ENCODE peak calls at places on chromosome 21, in five cellular contexts. One of them, this sample, is unnamed.
A peak's percentile ranks its signal among the peaks of the same experiment; 100 is the strongest.

GRCh38 chr21:38956791-38957571 is 151.3 kb downstream of the ETS2 start:
- DNase-seq in stimulated activated CD4-positive, alpha-beta T cell treated with anti-CD3 and anti-CD28 coated beads, Interleukin-15, amount 100 ng/mL, for 48 hours: no peak
- DNase-seq in H9: no peak
- DNase-seq in neuronal stem cell: no peak
- DNase-seq in A549: no peak
- DNase-seq in this sample: no peak

GRCh38 chr21:35827004-35827403 is 233.3 kb downstream of the SETD4 start:
- DNase-seq in stimulated activated CD4-positive, alpha-beta T cell treated with anti-CD3 and anti-CD28 coated beads, Interleukin-15, amount 100 ng/mL, for 48 hours: no peak
- DNase-seq in H9: no peak
- DNase-seq in neuronal stem cell: no peak
- DNase-seq in A549: no peak
- DNase-seq in this sample: no peak

GRCh38 chr21:41831453-41831831 is 47.7 kb downstream of the PRDM15 start:
- DNase-seq in stimulated activated CD4-positive, alpha-beta T cell treated with anti-CD3 and anti-CD28 coated beads, Interleukin-15, amount 100 ng/mL, for 48 hours: no peak
- DNase-seq in H9: no peak
- DNase-seq in neuronal stem cell: no peak
- DNase-seq in A549: no peak
- DNase-seq in this sample: no peak

GRCh38 chr21:43919871-43920801 is 55.1 kb downstream of the AGPAT3 start:
- DNase-seq in stimulated activated CD4-positive, alpha-beta T cell treated with anti-CD3 and anti-CD28 coated beads, Interleukin-15, amount 100 ng/mL, for 48 hours: no peak
- DNase-seq in H9: no peak
- DNase-seq in neuronal stem cell: no peak
- DNase-seq in A549: no peak
- DNase-seq in this sample: peak; percentile 57

GRCh38 chr21:32523463-32523862 is 61.9 kb downstream of the TCP10L start:
- DNase-seq in stimulated activated CD4-positive, alpha-beta T cell treated with anti-CD3 and anti-CD28 coated beads, Interleukin-15, amount 100 ng/mL, for 48 hours: no peak
- DNase-seq in H9: no peak
- DNase-seq in neuronal stem cell: no peak
- DNase-seq in A549: no peak
- DNase-seq in this sample: no peak

GRCh38 chr21:35350965-35351364 is 301.9 kb upstream of the RUNX1 start:
- DNase-seq in stimulated activated CD4-positive, alpha-beta T cell treated with anti-CD3 and anti-CD28 coated beads, Interleukin-15, amount 100 ng/mL, for 48 hours: no peak
- DNase-seq in H9: no peak
- DNase-seq in neuronal stem cell: no peak
- DNase-seq in A549: no peak
- DNase-seq in this sample: no peak

GRCh38 chr21:32349333-32349944 is 43.4 kb downstream of the URB1 start:
- DNase-seq in stimulated activated CD4-positive, alpha-beta T cell treated with anti-CD3 and anti-CD28 coated beads, Interleukin-15, amount 100 ng/mL, for 48 hours: no peak
- DNase-seq in H9: no peak
- DNase-seq in neuronal stem cell: no peak
- DNase-seq in A549: no peak
- DNase-seq in this sample: no peak

GRCh38 chr21:27572681-27573080 is 605.8 kb upstream of the ADAMTS5 start:
- DNase-seq in stimulated activated CD4-positive, alpha-beta T cell treated with anti-CD3 and anti-CD28 coated beads, Interleukin-15, amount 100 ng/mL, for 48 hours: no peak
- DNase-seq in H9: no peak
- DNase-seq in neuronal stem cell: no peak
- DNase-seq in A549: no peak
- DNase-seq in this sample: no peak

GRCh38 chr21:16535100-16535418 is 805.3 kb downstream of the USP25 start:
- DNase-seq in stimulated activated CD4-positive, alpha-beta T cell treated with anti-CD3 and anti-CD28 coated beads, Interleukin-15, amount 100 ng/mL, for 48 hours: no peak
- DNase-seq in H9: no peak
- DNase-seq in neuronal stem cell: no peak
- DNase-seq in A549: peak; percentile 82
- DNase-seq in this sample: no peak

GRCh38 chr21:44079846-44080245 is 27.4 kb upstream of the PWP2 start:
- DNase-seq in stimulated activated CD4-positive, alpha-beta T cell treated with anti-CD3 and anti-CD28 coated beads, Interleukin-15, amount 100 ng/mL, for 48 hours: no peak
- DNase-seq in H9: no peak
- DNase-seq in neuronal stem cell: no peak
- DNase-seq in A549: no peak
- DNase-seq in this sample: no peak

GRCh38 chr21:32770514-32771133 is 931 bp downstream of the PAXBP1 start:
- DNase-seq in stimulated activated CD4-positive, alpha-beta T cell treated with anti-CD3 and anti-CD28 coated beads, Interleukin-15, amount 100 ng/mL, for 48 hours: no peak
- DNase-seq in H9: no peak
- DNase-seq in neuronal stem cell: peak; percentile 35
- DNase-seq in A549: peak; percentile 5
- DNase-seq in this sample: no peak

GRCh38 chr21:29418813-29419212 is 120.1 kb downstream of the BACH1 start:
- DNase-seq in stimulated activated CD4-positive, alpha-beta T cell treated with anti-CD3 and anti-CD28 coated beads, Interleukin-15, amount 100 ng/mL, for 48 hours: no peak
- DNase-seq in H9: no peak
- DNase-seq in neuronal stem cell: no peak
- DNase-seq in A549: no peak
- DNase-seq in this sample: no peak

GRCh38 chr21:37855568-37856391 is 60.5 kb downstream of the KCNJ6 start:
- DNase-seq in stimulated activated CD4-positive, alpha-beta T cell treated with anti-CD3 and anti-CD28 coated beads, Interleukin-15, amount 100 ng/mL, for 48 hours: no peak
- DNase-seq in H9: no peak
- DNase-seq in neuronal stem cell: no peak
- DNase-seq in A549: no peak
- DNase-seq in this sample: no peak

GRCh38 chr21:37787456-37787855 is 128.8 kb downstream of the KCNJ6 start:
- DNase-seq in stimulated activated CD4-positive, alpha-beta T cell treated with anti-CD3 and anti-CD28 coated beads, Interleukin-15, amount 100 ng/mL, for 48 hours: no peak
- DNase-seq in H9: no peak
- DNase-seq in neuronal stem cell: no peak
- DNase-seq in A549: peak; percentile 53
- DNase-seq in this sample: no peak

GRCh38 chr21:31157756-31158155 is 119.5 kb upstream of the KRTAP19-8 start:
- DNase-seq in stimulated activated CD4-positive, alpha-beta T cell treated with anti-CD3 and anti-CD28 coated beads, Interleukin-15, amount 100 ng/mL, for 48 hours: no peak
- DNase-seq in H9: no peak
- DNase-seq in neuronal stem cell: no peak
- DNase-seq in A549: no peak
- DNase-seq in this sample: no peak

GRCh38 chr21:35575280-35575915 is 484.9 kb downstream of the SETD4 start:
- DNase-seq in stimulated activated CD4-positive, alpha-beta T cell treated with anti-CD3 and anti-CD28 coated beads, Interleukin-15, amount 100 ng/mL, for 48 hours: no peak
- DNase-seq in H9: no peak
- DNase-seq in neuronal stem cell: no peak
- DNase-seq in A549: no peak
- DNase-seq in this sample: no peak

GRCh38 chr21:32457360-32457840 is 44.9 kb downstream of the EVA1C start:
- DNase-seq in stimulated activated CD4-positive, alpha-beta T cell treated with anti-CD3 and anti-CD28 coated beads, Interleukin-15, amount 100 ng/mL, for 48 hours: no peak
- DNase-seq in H9: no peak
- DNase-seq in neuronal stem cell: no peak
- DNase-seq in A549: peak; percentile 74
- DNase-seq in this sample: peak; percentile 23

This sample was measured in H7.